ENCODE peak calls at places on chromosomes 12 and 14, in five cellular contexts. T, C, Y, Q and F are unnamed samples.

GRCh38 chr14:104600141-104600643 is 4.4 kb downstream of the TMEM179 start:
- DNase-seq in T (no peak), C (peak), Y (peak), Q (no peak), F (no peak)

GRCh38 chr12:11071414-11071813 is 9.3 kb upstream of the TAS2R46 start:
- DNase-seq in T (no peak), C (no peak), Y (no peak), Q (no peak), F (no peak)

GRCh38 chr12:53049582-53050318 is at the start of gene TNS2:
- DNase-seq in T (peak), C (peak), Y (peak), Q (peak), F (peak)

GRCh38 chr12:43291516-43291915 is 260.5 kb downstream of the ADAMTS20 start:
- DNase-seq in T (no peak), C (no peak), Y (no peak), Q (no peak), F (no peak)

GRCh38 chr14:52025310-52025709 is 36.0 kb downstream of the RTRAF start:
- DNase-seq in T (no peak), C (no peak), Y (no peak), Q (peak), F (no peak)

GRCh38 chr14:95043314-95043713 is 114.0 kb downstream of the DICER1 start:
- DNase-seq in T (no peak), C (no peak), Y (no peak), Q (no peak), F (peak)

GRCh38 chr12:121214171-121214777 is 4.3 kb downstream of the P2RX4 start:
- DNase-seq in T (no peak), C (no peak), Y (peak), Q (no peak), F (no peak)

GRCh38 chr12:3230758-3231375 is 153.7 kb downstream of the TSPAN9 start:
- DNase-seq in T (no peak), C (no peak), Y (no peak), Q (no peak), F (no peak)

DNA sequence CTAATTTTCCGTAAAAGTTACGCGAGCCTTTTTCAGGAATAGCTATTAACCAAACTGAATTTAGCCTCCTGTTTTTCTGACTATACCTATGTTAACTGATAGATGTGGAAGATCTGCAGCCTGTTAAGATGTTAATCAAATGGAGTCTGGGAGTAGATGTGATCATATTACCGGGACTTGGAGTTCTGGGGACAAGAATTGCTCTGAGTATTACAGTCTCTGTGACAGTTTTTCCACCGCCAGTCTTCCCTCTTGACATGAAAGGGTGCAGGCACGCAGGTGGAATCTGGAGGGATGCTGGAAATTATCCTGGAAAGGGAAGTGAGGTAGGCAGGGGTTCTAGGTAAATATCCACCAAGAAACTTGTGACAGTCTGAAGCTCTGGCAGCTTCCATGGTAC is 276.2 kb downstream of the EGLN3 start:
- DNase-seq in T (no peak), C (no peak), Y (no peak), Q (no peak), F (no peak)
- H3K4me3 ChIP-seq in T (no peak), C (no peak), Y (no peak), Q (no peak), F (no peak)

DNA sequence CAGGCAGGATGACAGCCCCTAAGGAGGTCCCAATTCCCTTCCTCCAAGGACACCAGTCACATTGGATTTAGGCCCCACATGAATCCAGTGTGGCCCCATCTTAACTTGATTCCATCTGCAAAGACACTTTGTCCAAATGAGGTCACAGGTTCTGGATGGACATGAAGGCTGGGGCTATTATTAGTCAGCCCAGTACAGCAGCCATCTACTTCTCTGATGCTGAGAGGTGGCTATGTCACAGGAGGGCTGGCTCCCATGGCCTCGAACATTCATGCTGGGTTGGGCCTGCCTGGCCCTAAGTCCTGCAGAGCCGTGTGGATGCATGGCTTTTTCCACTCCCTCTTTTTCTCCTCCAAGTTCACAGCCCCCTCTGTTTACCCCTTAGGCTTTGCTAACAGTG is 35.9 kb downstream of the SLC15A4 start:
- DNase-seq in T (no peak), C (no peak), Y (no peak), Q (no peak), F (no peak)
- TF ChIP-seq CTCF in T (no peak), C (no peak), Y (no peak), Q (no peak), F (no peak)

DNA sequence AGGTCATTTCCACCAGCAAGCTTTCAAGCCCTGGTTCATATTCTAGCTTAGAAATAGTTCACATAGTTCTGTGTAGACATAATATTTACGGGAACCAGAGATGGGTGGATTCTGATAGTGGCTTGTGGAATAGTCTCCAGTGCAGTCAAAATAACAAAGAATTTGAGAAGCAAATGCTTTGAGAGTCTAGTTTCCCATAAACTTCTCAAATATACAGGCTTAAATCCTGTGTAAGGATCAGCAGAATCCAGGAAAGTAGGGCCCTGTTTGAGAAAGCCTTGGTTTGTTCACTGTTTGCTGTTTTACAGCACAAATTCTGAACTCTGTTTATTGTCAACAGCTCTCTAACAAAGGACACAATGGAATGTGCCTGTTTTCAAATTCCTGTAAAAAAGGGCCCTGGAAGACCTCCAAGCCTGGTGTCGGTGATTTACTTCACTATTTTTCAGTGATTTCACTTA is 11.5 kb upstream of the FOS start:
- DNase-seq in T (no peak), C (no peak), Y (peak), Q (no peak), F (no peak)
- H3K4me3 ChIP-seq in T (no peak), C (no peak), Y (no peak), Q (no peak), F (no peak)

GRCh38 chr12:103745962-103746361 is 95.1 kb downstream of the NT5DC3 start:
- DNase-seq in T (no peak), C (no peak), Y (no peak), Q (no peak), F (no peak)
- TF ChIP-seq CTCF in T (no peak), C (no peak), Y (no peak), Q (no peak), F (no peak)

GRCh38 chr12:110826592-110827200 is 20.1 kb upstream of the CCDC63 start:
- DNase-seq in T (peak), C (peak), Y (peak), Q (peak), F (peak)
- H3K4me3 ChIP-seq in T (peak), C (no peak), Y (no peak), Q (no peak), F (no peak)

GRCh38 chr14:63727736-63728728 is at the start of gene SGPP1:
- DNase-seq in T (peak), C (peak), Y (peak), Q (peak), F (peak)
- TF ChIP-seq CTCF in T (peak), C (peak), Y (peak), Q (peak), F (no peak)

GRCh38 chr14:96256420-96256819 is 410 bp downstream of the BDKRB1 start:
- DNase-seq in T (no peak), C (no peak), Y (no peak), Q (no peak), F (no peak)

GRCh38 chr14:96257900-96258299 is 1.9 kb downstream of the BDKRB1 start:
- DNase-seq in T (no peak), C (no peak), Y (no peak), Q (no peak), F (no peak)

GRCh38 chr14:96255501-96256366 is at the start of gene BDKRB1:
- DNase-seq in T (no peak), C (no peak), Y (no peak), Q (peak), F (no peak)

GRCh38 chr14:96254696-96255095 is 1.3 kb upstream of the BDKRB1 start:
- DNase-seq in T (no peak), C (no peak), Y (no peak), Q (no peak), F (no peak)

GRCh38 chr14:96257056-96257455 is 1.0 kb downstream of the BDKRB1 start:
- DNase-seq in T (no peak), C (no peak), Y (no peak), Q (no peak), F (no peak)
- H3K4me3 ChIP-seq in T (no peak), C (no peak), Y (no peak), Q (no peak), F (no peak)